ENCODE peak calls at places on chromosome 11, in seven cellular contexts. R, G, I, N, P, W and F are unnamed samples. For H3K9me3, the result is how much of the 10 kb centered on the place peaks cover.

GRCh38 chr11:2178906-2179494 is 7.4 kb upstream of the TH start:
- DNase-seq in R (peak), G (no peak), I (no peak), N (no peak), P (peak), W (no peak), F (no peak)

GRCh38 chr11:456533-456932 is 6.5 kb downstream of the PTDSS2 start:
- DNase-seq in R (no peak), G (no peak), I (peak), N (no peak), P (no peak), W (no peak), F (no peak)

GRCh38 chr11:47204633-47204989 is 10.2 kb upstream of the DDB2 start:
- DNase-seq in R (peak), G (no peak), I (no peak), N (no peak), P (peak), W (no peak), F (no peak)

GRCh38 chr11:27912916-27913315 is 195.0 kb downstream of the KIF18A start:
- DNase-seq in R (peak), G (no peak), I (no peak), N (no peak), P (peak), W (no peak), F (no peak)

GRCh38 chr11:45885274-45885920 is at the start of gene MAPK8IP1:
- DNase-seq in R (peak), G (peak), I (peak), N (peak), P (no peak), W (peak), F (peak)

GRCh38 chr11:57311109-57311936 is 13.4 kb downstream of the TNKS1BP1 start:
- DNase-seq in R (peak), G (peak), I (peak), N (peak), P (peak), W (peak), F (peak)

GRCh38 chr11:1935156-1936071 is 11.7 kb upstream of the MRPL23 start:
- DNase-seq in R (no peak), G (no peak), I (no peak), N (no peak), P (no peak), W (no peak), F (no peak)

GRCh38 chr11:113949891-113950290 is 25.0 kb upstream of the HTR3A start:
- DNase-seq in R (no peak), G (no peak), I (no peak), N (no peak), P (no peak), W (no peak), F (no peak)

GRCh38 chr11:130223291-130223971 is 63.8 kb downstream of the ST14 start:
- DNase-seq in R (no peak), G (no peak), I (no peak), N (no peak), P (no peak), W (no peak), F (no peak)

GRCh38 chr11:15775051-15775541 is 581.2 kb downstream of the SOX6 start:
- DNase-seq in R (no peak), G (peak), I (no peak), N (no peak), P (peak), W (no peak), F (no peak)

GRCh38 chr11:31865606-31866300 is 54.6 kb upstream of the PAX6 start:
- DNase-seq in R (no peak), G (no peak), I (no peak), N (no peak), P (no peak), W (no peak), F (no peak)

GRCh38 chr11:126638663-126639062 is 283.2 kb downstream of the ST3GAL4 start:
- DNase-seq in R (no peak), G (no peak), I (no peak), N (no peak), P (no peak), W (no peak), F (no peak)

GRCh38 chr11:69366591-69366990 is 72.6 kb downstream of the MYEOV start:
- DNase-seq in R (no peak), G (no peak), I (no peak), N (no peak), P (no peak), W (no peak), F (no peak)

GRCh38 chr11:118857385-118857784 is 26.3 kb upstream of the CXCR5 start:
- DNase-seq in R (no peak), G (no peak), I (no peak), N (no peak), P (no peak), W (no peak), F (no peak)

GRCh38 chr11:77109236-77110019 is 6.8 kb downstream of the OMP start:
- DNase-seq in R (peak), G (no peak), I (no peak), N (no peak), P (peak), W (no peak), F (no peak)

GRCh38 chr11:64031001-64031400 is 4.7 kb upstream of the FLRT1 start:
- DNase-seq in R (no peak), G (no peak), I (no peak), N (no peak), P (no peak), W (no peak), F (no peak)

DNA sequence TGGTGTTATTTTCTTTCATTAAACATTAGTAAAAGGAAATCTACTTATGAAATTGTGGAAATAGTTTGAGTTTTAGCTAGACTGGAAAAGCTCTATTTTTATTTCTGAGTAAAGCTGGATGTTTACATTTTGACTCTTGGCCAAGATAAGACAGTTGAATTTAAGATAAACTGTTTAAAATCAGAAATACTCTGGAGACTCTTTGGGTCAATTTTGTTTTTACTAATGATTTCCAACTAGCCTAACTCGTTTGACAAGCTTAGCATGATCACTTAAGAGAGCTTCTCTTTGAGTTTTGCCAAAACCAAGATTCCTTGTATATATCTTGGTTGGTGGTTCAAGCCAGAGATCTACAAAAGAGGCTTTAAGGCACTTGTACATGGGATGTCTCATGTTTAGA is 724.8 kb upstream of the LUZP2 start:
- DNase-seq in R (peak), G (no peak), I (no peak), N (no peak), P (peak), W (no peak), F (no peak)
- H3K9me3 ChIP-seq in R (under half), G (under half), I (under half), N (under half), P (under half), W (under half), F (under half)

DNA sequence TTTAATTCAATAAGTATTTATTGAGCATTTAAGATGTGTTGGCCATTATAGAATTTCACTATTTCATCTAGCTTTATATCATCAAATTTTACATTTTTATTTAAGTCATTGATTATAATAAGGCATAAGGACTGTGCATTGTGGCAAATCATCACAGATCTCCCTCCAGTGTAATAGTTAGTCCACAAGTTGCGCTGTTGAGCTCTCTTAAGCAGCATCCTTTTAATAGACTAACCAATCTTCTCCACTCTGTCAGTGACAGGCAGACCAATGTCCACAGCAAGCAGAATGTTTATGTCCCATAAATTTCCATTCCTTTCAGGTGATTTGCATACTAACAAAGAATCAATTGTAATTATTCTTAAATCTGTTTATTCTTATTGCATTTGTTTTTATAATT is 595.3 kb upstream of the CCDC90B start:
- DNase-seq in R (no peak), G (no peak), I (no peak), N (no peak), P (no peak), W (no peak), F (no peak)
- TF ChIP-seq CTCF in R (no peak), G (no peak), I (no peak), N (no peak), P (no peak), W (no peak), F (no peak)

GRCh38 chr11:3892156-3892555 is 36.7 kb downstream of the STIM1 start:
- DNase-seq in R (no peak), G (no peak), I (no peak), N (no peak), P (no peak), W (no peak), F (no peak)
- H3K27ac ChIP-seq in R (no peak), G (no peak), I (no peak), N (no peak), P (no peak), W (no peak), F (no peak)

GRCh38 chr11:84247129-84247528 is 961.0 kb upstream of the CCDC90B start:
- DNase-seq in R (no peak), G (no peak), I (no peak), N (no peak), P (no peak), W (no peak), F (no peak)
- H3K9me3 ChIP-seq in R (under half), G (under half), I (under half), N (under half), P (under half), W (under half), F (under half)

DNA sequence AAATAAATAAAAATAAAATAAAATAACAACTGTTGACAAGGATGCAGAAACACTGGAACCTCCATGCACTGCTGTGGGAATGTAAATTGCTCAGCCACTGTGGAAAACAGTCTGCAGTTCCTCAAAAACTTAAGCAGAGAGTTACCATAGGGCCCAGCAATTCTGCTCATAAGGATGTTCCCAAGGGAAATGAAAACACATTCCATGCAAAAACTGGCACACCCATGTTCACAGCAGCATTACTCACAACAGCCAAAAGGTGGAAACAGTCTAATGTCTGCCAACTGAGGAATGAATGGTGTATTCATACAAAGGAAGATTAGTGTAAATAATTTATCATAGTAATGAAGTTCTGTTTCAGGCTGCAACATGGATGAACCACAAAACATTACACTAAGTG is 3.2 kb upstream of the KRTAP5-10 start:
- DNase-seq in R (no peak), G (no peak), I (no peak), N (no peak), P (no peak), W (no peak), F (no peak)
- TF ChIP-seq CTCF in R (no peak), G (no peak), I (no peak), N (no peak), P (no peak), W (no peak), F (no peak)

DNA sequence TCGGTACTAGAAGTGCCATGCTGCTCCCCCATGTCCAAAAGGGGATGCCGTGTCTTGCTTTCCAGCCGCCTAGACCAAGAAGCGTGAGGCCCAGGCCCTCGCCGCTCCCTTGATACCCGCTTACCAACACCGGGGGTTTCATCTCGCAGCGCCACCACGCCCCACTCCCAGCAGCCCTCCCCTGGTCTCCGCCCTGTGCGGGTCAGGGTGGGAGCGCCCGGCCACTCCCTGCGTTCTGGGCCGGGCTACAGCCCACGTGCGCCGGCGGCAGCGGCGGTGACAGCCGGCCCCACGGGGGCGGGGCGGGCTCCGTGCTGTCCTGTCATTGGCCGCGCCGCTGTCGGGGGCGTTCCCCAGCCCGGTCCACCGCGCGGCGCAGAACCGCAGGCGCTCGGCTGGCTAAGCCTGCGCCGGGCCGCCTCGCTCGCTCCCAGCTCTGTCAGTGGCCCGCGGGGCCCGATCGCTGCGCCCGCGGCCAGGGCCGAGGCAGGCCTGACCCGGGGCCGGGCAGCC is at the start of gene MICAL2:
- DNase-seq in R (peak), G (peak), I (peak), N (peak), P (peak), W (peak), F (peak)
- H3K27ac ChIP-seq in R (peak), G (peak), I (peak), N (peak), P (peak), W (no peak), F (peak)

DNA sequence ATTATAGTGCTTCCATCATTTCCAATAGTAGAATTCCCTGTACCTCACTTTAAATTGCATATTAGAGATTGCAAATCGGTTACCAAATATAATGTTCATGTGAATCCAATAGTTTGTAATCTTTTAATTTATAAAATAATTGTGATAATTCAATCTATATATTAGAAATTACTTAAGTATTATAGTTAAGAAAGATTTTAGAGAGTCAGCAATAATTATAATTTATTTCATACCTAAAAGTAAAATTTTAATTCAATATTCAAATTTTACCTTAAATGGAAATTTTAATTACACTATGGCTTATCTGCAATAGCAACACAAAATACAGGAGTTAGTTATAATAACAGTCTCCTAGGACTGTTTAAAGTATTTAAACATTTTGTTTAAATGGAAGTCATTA is 13.5 kb downstream of the CCDC179 start:
- DNase-seq in R (no peak), G (no peak), I (no peak), N (no peak), P (no peak), W (no peak), F (no peak)
- H3K9me3 ChIP-seq in R (under half), G (under half), I (under half), N (under half), P (under half), W (under half), F (under half)

DNA sequence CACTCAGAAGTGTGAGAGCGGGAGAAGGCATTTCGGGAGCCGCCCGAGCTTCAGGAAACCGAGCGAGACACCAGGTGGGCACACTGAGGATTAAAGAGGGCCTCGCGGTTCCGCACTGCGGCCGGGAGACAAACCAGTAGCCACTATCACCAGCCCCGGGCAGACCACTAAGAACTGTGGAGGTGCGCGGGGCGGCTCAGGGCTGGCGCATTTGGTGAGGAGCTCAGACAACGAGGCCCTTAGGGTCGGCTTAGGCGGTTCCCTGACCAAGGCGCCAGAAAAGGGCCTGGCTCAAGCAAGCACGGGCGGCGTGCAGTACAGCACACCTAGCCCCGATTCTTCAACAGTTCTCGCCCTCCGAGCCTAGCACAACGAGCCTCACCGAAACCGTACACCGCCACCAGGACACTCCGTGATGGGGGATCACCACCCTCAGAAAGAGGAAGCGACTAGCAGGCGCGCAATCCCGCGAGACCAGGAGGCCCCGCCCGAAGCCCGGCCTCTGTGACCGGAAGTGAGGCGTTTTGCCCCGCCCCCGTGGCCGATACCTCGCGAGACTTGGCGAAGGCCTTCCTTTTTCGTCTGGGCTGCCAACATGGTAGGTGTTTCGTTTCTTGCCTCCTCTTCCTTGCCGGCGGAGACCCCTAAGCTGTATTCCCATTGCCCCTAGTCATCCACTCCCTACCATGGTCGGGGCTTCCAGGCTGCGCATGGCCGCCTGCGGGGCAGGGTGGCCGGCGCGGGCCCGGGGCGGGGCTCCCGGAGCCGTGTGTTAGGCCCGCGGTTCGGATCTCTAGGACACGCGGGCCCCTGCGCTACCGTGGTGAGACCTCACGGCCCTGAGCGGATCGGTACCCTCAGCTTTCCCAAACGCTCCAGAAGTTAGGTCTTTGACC is at the start of the genes RPL27A and TRIM66:
- DNase-seq in R (peak), G (peak), I (peak), N (peak), P (peak), W (peak), F (peak)
- TF ChIP-seq CTCF in R (no peak), G (no peak), I (peak), N (no peak), P (peak), W (no peak), F (no peak)

DNA sequence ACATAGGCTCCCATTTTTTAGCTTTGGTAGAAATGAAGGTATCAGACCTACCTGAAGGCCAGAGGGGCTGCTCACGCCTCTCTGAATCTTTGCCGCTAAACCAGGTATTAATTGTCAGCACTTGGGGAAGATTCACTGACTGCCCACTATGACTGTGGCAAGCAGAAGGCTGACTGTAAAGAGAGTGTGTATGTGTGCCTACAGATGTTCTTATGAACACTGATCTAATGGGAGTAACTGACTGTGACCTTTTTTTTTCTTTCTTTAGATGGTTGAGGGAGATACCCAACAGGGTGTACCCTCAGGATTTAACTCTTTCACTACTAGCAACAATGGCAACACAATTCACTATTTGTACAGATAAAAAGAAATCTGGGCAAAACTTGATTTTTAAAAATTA is at the start of gene RAG2:
- DNase-seq in R (no peak), G (no peak), I (no peak), N (no peak), P (no peak), W (no peak), F (no peak)
- H3K27ac ChIP-seq in R (no peak), G (no peak), I (no peak), N (no peak), P (no peak), W (no peak), F (no peak)